ENCODE peak calls at places on chromosomes 16 and 17, in six cellular contexts. One of them, this sample, is unnamed.

GRCh38 chr16:23498863-23499262 is 11.4 kb downstream of the GGA2 start:
- DNase-seq in heart left ventricle: no peak
- DNase-seq in prostate gland: no peak
- DNase-seq in H54: no peak
- DNase-seq in tibial nerve: no peak
- DNase-seq in A549: no peak
- DNase-seq in this sample: no peak

GRCh38 chr16:84898447-84898846 is 78.7 kb downstream of the CRISPLD2 start:
- DNase-seq in heart left ventricle: no peak
- DNase-seq in prostate gland: no peak
- DNase-seq in H54: peak
- DNase-seq in tibial nerve: no peak
- DNase-seq in A549: peak
- DNase-seq in this sample: no peak

GRCh38 chr16:65099607-65100006 is 22.3 kb downstream of the CDH11 start:
- DNase-seq in heart left ventricle: no peak
- DNase-seq in prostate gland: no peak
- DNase-seq in H54: no peak
- DNase-seq in tibial nerve: no peak
- DNase-seq in A549: no peak
- DNase-seq in this sample: no peak

GRCh38 chr16:23069844-23070243 is 79.4 kb downstream of the USP31 start:
- DNase-seq in heart left ventricle: no peak
- DNase-seq in prostate gland: no peak
- DNase-seq in H54: no peak
- DNase-seq in tibial nerve: no peak
- DNase-seq in A549: no peak
- DNase-seq in this sample: no peak

GRCh38 chr16:86406056-86406455 is 104.3 kb upstream of the FOXF1 start:
- DNase-seq in heart left ventricle: no peak
- DNase-seq in prostate gland: no peak
- DNase-seq in H54: no peak
- DNase-seq in tibial nerve: no peak
- DNase-seq in A549: no peak
- DNase-seq in this sample: no peak

GRCh38 chr17:78573955-78574354 is 3.2 kb downstream of the DNAH17 start:
- DNase-seq in heart left ventricle: no peak
- DNase-seq in prostate gland: no peak
- DNase-seq in H54: no peak
- DNase-seq in tibial nerve: no peak
- DNase-seq in A549: no peak
- DNase-seq in this sample: no peak

GRCh38 chr17:5758651-5759050 is 174.3 kb upstream of the NLRP1 start:
- DNase-seq in heart left ventricle: no peak
- DNase-seq in prostate gland: no peak
- DNase-seq in H54: no peak
- DNase-seq in tibial nerve: no peak
- DNase-seq in A549: peak
- DNase-seq in this sample: no peak

GRCh38 chr16:23615805-23616204 is 19.7 kb upstream of the NDUFAB1 start:
- DNase-seq in heart left ventricle: no peak
- DNase-seq in prostate gland: no peak
- DNase-seq in H54: no peak
- DNase-seq in tibial nerve: no peak
- DNase-seq in A549: no peak
- DNase-seq in this sample: no peak

GRCh38 chr16:53756329-53756996 is 52.5 kb downstream of the FTO start:
- DNase-seq in heart left ventricle: no peak
- DNase-seq in prostate gland: no peak
- DNase-seq in H54: no peak
- DNase-seq in tibial nerve: no peak
- DNase-seq in A549: no peak
- DNase-seq in this sample: no peak

GRCh38 chr17:58351710-58352017 is 337 bp downstream of the SUPT4H1 start:
- DNase-seq in heart left ventricle: no peak
- DNase-seq in prostate gland: no peak
- DNase-seq in H54: no peak
- DNase-seq in tibial nerve: no peak
- DNase-seq in A549: no peak
- DNase-seq in this sample: no peak

GRCh38 chr17:28645576-28645939 is 600 bp upstream of the BLTP2 start:
- DNase-seq in heart left ventricle: no peak
- DNase-seq in prostate gland: no peak
- DNase-seq in H54: no peak
- DNase-seq in tibial nerve: no peak
- DNase-seq in A549: no peak
- DNase-seq in this sample: no peak

GRCh38 chr16:76583466-76583865 is 306.3 kb downstream of the CNTNAP4 start:
- DNase-seq in heart left ventricle: peak
- DNase-seq in prostate gland: peak
- DNase-seq in H54: no peak
- DNase-seq in tibial nerve: peak
- DNase-seq in A549: no peak
- DNase-seq in this sample: no peak

GRCh38 chr17:444879-445454 is 92.4 kb upstream of the RPH3AL start:
- DNase-seq in heart left ventricle: no peak
- DNase-seq in prostate gland: no peak
- DNase-seq in H54: no peak
- DNase-seq in tibial nerve: no peak
- DNase-seq in A549: no peak
- DNase-seq in this sample: no peak

GRCh38 chr16:63581560-63581959 is 1540.3 kb downstream of the CDH11 start:
- DNase-seq in heart left ventricle: peak
- DNase-seq in prostate gland: no peak
- DNase-seq in H54: no peak
- DNase-seq in tibial nerve: no peak
- DNase-seq in A549: no peak
- DNase-seq in this sample: no peak

GRCh38 chr16:75565640-75566039 is 539 bp upstream of the GABARAPL2 start:
- DNase-seq in heart left ventricle: no peak
- DNase-seq in prostate gland: no peak
- DNase-seq in H54: no peak
- DNase-seq in tibial nerve: no peak
- DNase-seq in A549: no peak
- DNase-seq in this sample: no peak

GRCh38 chr17:21129023-21129681 is 2.4 kb downstream of the DHRS7B start:
- DNase-seq in heart left ventricle: peak
- DNase-seq in prostate gland: peak
- DNase-seq in H54: no peak
- DNase-seq in tibial nerve: peak
- DNase-seq in A549: peak
- DNase-seq in this sample: no peak

GRCh38 chr16:28925386-28926228 is 569 bp upstream of the RABEP2 start:
- DNase-seq in heart left ventricle: peak
- DNase-seq in prostate gland: peak
- DNase-seq in H54: peak
- DNase-seq in tibial nerve: peak
- DNase-seq in A549: peak
- DNase-seq in this sample: no peak

GRCh38 chr17:72244942-72245341 is 124.1 kb downstream of the SOX9 start:
- DNase-seq in heart left ventricle: no peak
- DNase-seq in prostate gland: no peak
- DNase-seq in H54: no peak
- DNase-seq in tibial nerve: no peak
- DNase-seq in A549: no peak
- DNase-seq in this sample: no peak

GRCh38 chr16:85146922-85147651 is 34.8 kb upstream of the CIBAR2 start:
- DNase-seq in heart left ventricle: peak
- DNase-seq in prostate gland: no peak
- DNase-seq in H54: no peak
- DNase-seq in tibial nerve: no peak
- DNase-seq in A549: no peak
- DNase-seq in this sample: no peak

GRCh38 chr17:81066072-81066471 is 31.1 kb downstream of the BAIAP2 start:
- DNase-seq in heart left ventricle: no peak
- DNase-seq in prostate gland: peak
- DNase-seq in H54: no peak
- DNase-seq in tibial nerve: no peak
- DNase-seq in A549: no peak
- DNase-seq in this sample: peak

GRCh38 chr17:80779961-80780380 is 211.7 kb upstream of the CHMP6 start:
- DNase-seq in heart left ventricle: no peak
- DNase-seq in prostate gland: no peak
- DNase-seq in H54: no peak
- DNase-seq in tibial nerve: peak
- DNase-seq in A549: no peak
- DNase-seq in this sample: no peak

GRCh38 chr16:87317766-87318121 is 552 bp upstream of the C16orf95 start:
- DNase-seq in heart left ventricle: no peak
- DNase-seq in prostate gland: no peak
- DNase-seq in H54: peak
- DNase-seq in tibial nerve: no peak
- DNase-seq in A549: peak
- DNase-seq in this sample: peak

GRCh38 chr17:78738698-78739097 is 43.4 kb downstream of the CYTH1 start:
- DNase-seq in heart left ventricle: no peak
- DNase-seq in prostate gland: no peak
- DNase-seq in H54: no peak
- DNase-seq in tibial nerve: no peak
- DNase-seq in A549: no peak
- DNase-seq in this sample: no peak

GRCh38 chr16:67499159-67499558 is 15.8 kb upstream of the AGRP start:
- DNase-seq in heart left ventricle: peak
- DNase-seq in prostate gland: no peak
- DNase-seq in H54: no peak
- DNase-seq in tibial nerve: peak
- DNase-seq in A549: no peak
- DNase-seq in this sample: no peak

GRCh38 chr17:5662409-5663150 is 78.3 kb upstream of the NLRP1 start:
- DNase-seq in heart left ventricle: no peak
- DNase-seq in prostate gland: no peak
- DNase-seq in H54: no peak
- DNase-seq in tibial nerve: no peak
- DNase-seq in A549: no peak
- DNase-seq in this sample: no peak

GRCh38 chr17:18280239-18280638 is 19.8 kb downstream of the MIEF2 start:
- DNase-seq in heart left ventricle: no peak
- DNase-seq in prostate gland: no peak
- DNase-seq in H54: no peak
- DNase-seq in tibial nerve: no peak
- DNase-seq in A549: no peak
- DNase-seq in this sample: no peak

GRCh38 chr17:10628756-10629155 is 28.4 kb downstream of the MYH3 start:
- DNase-seq in heart left ventricle: no peak
- DNase-seq in prostate gland: no peak
- DNase-seq in H54: no peak
- DNase-seq in tibial nerve: no peak
- DNase-seq in A549: peak
- DNase-seq in this sample: no peak

GRCh38 chr16:24988593-24989338 is 26.4 kb downstream of the ARHGAP17 start:
- DNase-seq in heart left ventricle: peak
- DNase-seq in prostate gland: peak
- DNase-seq in H54: no peak
- DNase-seq in tibial nerve: peak
- DNase-seq in A549: peak
- DNase-seq in this sample: peak

GRCh38 chr16:85753976-85754375 is 3.1 kb upstream of the C16orf74 start:
- DNase-seq in heart left ventricle: no peak
- DNase-seq in prostate gland: no peak
- DNase-seq in H54: no peak
- DNase-seq in tibial nerve: no peak
- DNase-seq in A549: no peak
- DNase-seq in this sample: no peak

GRCh38 chr17:12388206-12388605 is 277.5 kb upstream of the MYOCD start:
- DNase-seq in heart left ventricle: no peak
- DNase-seq in prostate gland: no peak
- DNase-seq in H54: no peak
- DNase-seq in tibial nerve: no peak
- DNase-seq in A549: peak
- DNase-seq in this sample: no peak

GRCh38 chr17:76089680-76090516 is 10.9 kb downstream of the ZACN start:
- DNase-seq in heart left ventricle: no peak
- DNase-seq in prostate gland: no peak
- DNase-seq in H54: no peak
- DNase-seq in tibial nerve: no peak
- DNase-seq in A549: no peak
- DNase-seq in this sample: no peak

GRCh38 chr16:81799138-81799504 is 20.0 kb downstream of the PLCG2 start:
- DNase-seq in heart left ventricle: no peak
- DNase-seq in prostate gland: no peak
- DNase-seq in H54: no peak
- DNase-seq in tibial nerve: no peak
- DNase-seq in A549: no peak
- DNase-seq in this sample: no peak
- TF ChIP-seq POLR2A in heart left ventricle: no peak
- TF ChIP-seq POLR2A in prostate gland: no peak
- TF ChIP-seq POLR2A in H54: no peak
- TF ChIP-seq POLR2A in tibial nerve: no peak
- TF ChIP-seq POLR2A in A549: no peak
- TF ChIP-seq POLR2A in this sample: no peak

GRCh38 chr16:30096105-30096861 is at the start of gene YPEL3:
- DNase-seq in heart left ventricle: peak
- DNase-seq in prostate gland: peak
- DNase-seq in H54: peak
- DNase-seq in tibial nerve: peak
- DNase-seq in A549: peak
- DNase-seq in this sample: peak
- TF ChIP-seq POLR2A in heart left ventricle: peak
- TF ChIP-seq POLR2A in prostate gland: peak
- TF ChIP-seq POLR2A in H54: no peak
- TF ChIP-seq POLR2A in tibial nerve: peak
- TF ChIP-seq POLR2A in A549: peak
- TF ChIP-seq POLR2A in this sample: peak

GRCh38 chr17:8220783-8221662 is 10.6 kb upstream of the AURKB start:
- DNase-seq in heart left ventricle: peak
- DNase-seq in prostate gland: peak
- DNase-seq in H54: peak
- DNase-seq in tibial nerve: peak
- DNase-seq in A549: peak
- DNase-seq in this sample: peak
- TF ChIP-seq POLR2A in heart left ventricle: peak
- TF ChIP-seq POLR2A in prostate gland: no peak
- TF ChIP-seq POLR2A in H54: no peak
- TF ChIP-seq POLR2A in tibial nerve: no peak
- TF ChIP-seq POLR2A in A549: peak
- TF ChIP-seq POLR2A in this sample: peak

DNA sequence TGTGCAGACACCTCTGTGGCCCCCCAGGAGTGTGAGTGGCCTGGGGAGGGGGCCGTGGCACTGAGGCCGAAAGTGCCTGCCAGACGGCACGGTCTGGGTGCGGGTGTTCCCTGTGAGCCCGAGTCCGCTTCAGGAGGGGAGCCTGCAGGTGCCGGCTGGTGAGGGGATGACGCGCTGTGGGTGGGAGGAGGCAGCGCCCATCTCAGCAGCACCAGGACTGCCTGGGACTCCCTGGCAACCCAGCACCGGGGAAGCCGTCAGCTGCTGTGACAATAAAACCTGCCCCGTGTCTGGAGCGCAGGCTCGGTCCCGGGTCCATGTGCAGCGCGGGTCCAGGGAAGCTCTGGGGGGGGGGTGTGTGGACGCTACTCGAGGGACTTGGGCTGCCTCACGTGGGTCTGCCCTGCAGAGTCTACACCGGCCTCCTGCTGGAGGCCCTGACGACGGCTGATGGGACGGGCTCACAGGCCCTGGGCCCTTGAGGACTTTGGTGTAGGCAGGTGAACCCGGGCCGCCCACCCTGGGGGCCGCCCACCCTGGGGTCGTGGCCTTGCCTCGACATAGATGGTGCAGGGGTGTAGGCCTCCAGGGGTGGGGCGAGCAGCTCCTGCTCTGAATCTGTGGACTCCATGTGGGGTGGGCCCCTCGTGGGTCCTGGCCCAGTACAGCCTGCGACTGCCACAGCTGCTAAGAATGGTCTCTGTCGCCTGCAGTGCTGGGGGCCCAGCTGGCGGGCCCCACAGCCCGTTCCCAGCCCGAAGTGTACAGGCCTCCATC is 5.9 kb upstream of the RAB40C start:
- DNase-seq in heart left ventricle: no peak
- DNase-seq in prostate gland: no peak
- DNase-seq in H54: no peak
- DNase-seq in tibial nerve: no peak
- DNase-seq in A549: peak
- DNase-seq in this sample: no peak
- TF ChIP-seq POLR2A in heart left ventricle: no peak
- TF ChIP-seq POLR2A in prostate gland: no peak
- TF ChIP-seq POLR2A in H54: no peak
- TF ChIP-seq POLR2A in tibial nerve: no peak
- TF ChIP-seq POLR2A in A549: no peak
- TF ChIP-seq POLR2A in this sample: no peak

This sample was measured in right lobe of liver.